ENCODE peak calls at places on chromosomes 2 and 18, in seven cellular contexts. I, J, O, H, G, R and B are unnamed samples.

GRCh38 chr2:216202602-216203250 is 93.6 kb downstream of the XRCC5 start:
- DNase-seq in I (no peak), J (no peak), O (peak), H (no peak), G (no peak), R (no peak), B (no peak)

GRCh38 chr2:85736456-85737355 is 17.1 kb upstream of the ATOH8 start:
- DNase-seq in I (no peak), J (no peak), O (no peak), H (no peak), G (no peak), R (no peak), B (no peak)

GRCh38 chr2:189552334-189552990 is 28.1 kb downstream of the SLC40A1 start:
- DNase-seq in I (no peak), J (no peak), O (peak), H (no peak), G (no peak), R (no peak), B (peak)

GRCh38 chr18:74534150-74534969 is at the start of gene CNDP1:
- DNase-seq in I (peak), J (no peak), O (no peak), H (no peak), G (no peak), R (no peak), B (no peak)

GRCh38 chr2:240637901-240638175 is 12.6 kb downstream of the GPR35 start:
- DNase-seq in I (no peak), J (no peak), O (no peak), H (no peak), G (no peak), R (no peak), B (no peak)

GRCh38 chr2:188415754-188416083 is 124.0 kb downstream of the GULP1 start:
- DNase-seq in I (no peak), J (no peak), O (no peak), H (no peak), G (no peak), R (no peak), B (no peak)

GRCh38 chr2:40658917-40659316 is 207.0 kb upstream of the SLC8A1 start:
- DNase-seq in I (no peak), J (no peak), O (no peak), H (no peak), G (no peak), R (no peak), B (peak)

GRCh38 chr2:48601349-48601748 is 16.3 kb upstream of the GTF2A1L start:
- DNase-seq in I (peak), J (no peak), O (peak), H (peak), G (no peak), R (no peak), B (no peak)

GRCh38 chr2:101473581-101473910 is 1.4 kb downstream of the RFX8 start:
- DNase-seq in I (no peak), J (no peak), O (no peak), H (no peak), G (no peak), R (no peak), B (peak)

GRCh38 chr2:51953931-51954330 is 922.0 kb upstream of the NRXN1 start:
- DNase-seq in I (no peak), J (no peak), O (no peak), H (no peak), G (no peak), R (no peak), B (no peak)

GRCh38 chr18:2906522-2907458 is 60.0 kb downstream of the EMILIN2 start:
- DNase-seq in I (peak), J (peak), O (peak), H (no peak), G (no peak), R (no peak), B (peak)

GRCh38 chr2:66897676-66898280 is 462.9 kb downstream of the MEIS1 start:
- DNase-seq in I (no peak), J (no peak), O (no peak), H (no peak), G (no peak), R (no peak), B (no peak)

GRCh38 chr18:11995445-11996189 is 14.3 kb downstream of the IMPA2 start:
- DNase-seq in I (peak), J (peak), O (peak), H (peak), G (no peak), R (no peak), B (peak)

GRCh38 chr2:121211251-121211650 is 73.8 kb downstream of the TFCP2L1 start:
- DNase-seq in I (no peak), J (peak), O (no peak), H (no peak), G (no peak), R (no peak), B (no peak)

GRCh38 chr2:126915903-126916302 is 17.2 kb downstream of the TEX51 start:
- DNase-seq in I (no peak), J (no peak), O (no peak), H (no peak), G (no peak), R (no peak), B (no peak)

GRCh38 chr2:191693778-191694177 is 15.8 kb downstream of the NABP1 start:
- DNase-seq in I (no peak), J (no peak), O (no peak), H (no peak), G (no peak), R (no peak), B (no peak)

GRCh38 chr2:199160677-199161465 is 296.9 kb downstream of the SATB2 start:
- DNase-seq in I (no peak), J (no peak), O (peak), H (no peak), G (no peak), R (no peak), B (peak)

GRCh38 chr2:236209996-236210395 is 41.8 kb upstream of the GBX2 start:
- DNase-seq in I (no peak), J (no peak), O (no peak), H (no peak), G (no peak), R (no peak), B (no peak)

GRCh38 chr2:27095745-27096651 is 9.4 kb downstream of the KHK start:
- DNase-seq in I (peak), J (peak), O (peak), H (no peak), G (no peak), R (no peak), B (peak)

GRCh38 chr2:234677758-234678538 is 181.1 kb upstream of the ARL4C start:
- DNase-seq in I (no peak), J (no peak), O (peak), H (no peak), G (no peak), R (no peak), B (no peak)

GRCh38 chr18:13379062-13379800 is 160.7 kb downstream of the LDLRAD4 start:
- DNase-seq in I (no peak), J (no peak), O (no peak), H (no peak), G (no peak), R (no peak), B (no peak)

GRCh38 chr2:19559596-19560240 is 201.3 kb upstream of the OSR1 start:
- DNase-seq in I (no peak), J (no peak), O (no peak), H (no peak), G (no peak), R (no peak), B (no peak)

GRCh38 chr18:42192251-42193248 is 237.5 kb downstream of the PIK3C3 start:
- DNase-seq in I (no peak), J (peak), O (peak), H (no peak), G (no peak), R (no peak), B (no peak)

GRCh38 chr2:68807821-68808266 is 63.4 kb downstream of the BMP10 start:
- DNase-seq in I (no peak), J (no peak), O (no peak), H (no peak), G (no peak), R (no peak), B (peak)

GRCh38 chr2:102126660-102127059 is 15.9 kb upstream of the IL1R1 start:
- DNase-seq in I (no peak), J (no peak), O (no peak), H (no peak), G (no peak), R (no peak), B (no peak)

GRCh38 chr18:45066868-45067267 is 386.2 kb downstream of the SETBP1 start:
- DNase-seq in I (peak), J (no peak), O (no peak), H (no peak), G (no peak), R (peak), B (no peak)

GRCh38 chr18:49457616-49458015 is 2.8 kb downstream of the DYM start:
- DNase-seq in I (no peak), J (no peak), O (no peak), H (no peak), G (no peak), R (no peak), B (no peak)

GRCh38 chr2:239727776-239728600 is 297.2 kb downstream of the NDUFA10 start:
- DNase-seq in I (no peak), J (no peak), O (no peak), H (no peak), G (no peak), R (no peak), B (no peak)

GRCh38 chr2:112147796-112148195 is 9.6 kb downstream of the FBLN7 start:
- DNase-seq in I (no peak), J (no peak), O (no peak), H (no peak), G (no peak), R (no peak), B (no peak)

GRCh38 chr18:39455300-39455699 is 1889.7 kb upstream of the CELF4 start:
- DNase-seq in I (no peak), J (no peak), O (peak), H (no peak), G (no peak), R (no peak), B (peak)

GRCh38 chr2:2855297-2855696 is 522.3 kb downstream of the EIPR1 start:
- DNase-seq in I (no peak), J (no peak), O (no peak), H (no peak), G (no peak), R (no peak), B (no peak)

GRCh38 chr18:48949051-48949605 is 1.6 kb downstream of the SMAD7 start:
- DNase-seq in I (no peak), J (no peak), O (no peak), H (no peak), G (no peak), R (no peak), B (peak)

GRCh38 chr2:28751956-28752607 is 452 bp downstream of the PPP1CB start:
- DNase-seq in I (peak), J (peak), O (no peak), H (no peak), G (no peak), R (no peak), B (no peak)

GRCh38 chr2:147829106-147829505 is 15.7 kb upstream of the ACVR2A start:
- DNase-seq in I (peak), J (no peak), O (no peak), H (peak), G (no peak), R (no peak), B (peak)

GRCh38 chr2:39604875-39605274 is 60.8 kb upstream of the TMEM178A start:
- DNase-seq in I (no peak), J (no peak), O (no peak), H (no peak), G (no peak), R (no peak), B (no peak)

GRCh38 chr2:239952251-239952650 is 72.9 kb downstream of the NDUFA10 start:
- DNase-seq in I (no peak), J (no peak), O (no peak), H (no peak), G (no peak), R (no peak), B (no peak)

GRCh38 chr18:51666717-51667320 is 469.3 kb upstream of the MEX3C start:
- DNase-seq in I (no peak), J (peak), O (no peak), H (no peak), G (no peak), R (no peak), B (no peak)

GRCh38 chr18:5434425-5434824 is 109.4 kb downstream of the EPB41L3 start:
- DNase-seq in I (no peak), J (no peak), O (no peak), H (no peak), G (no peak), R (no peak), B (no peak)

GRCh38 chr18:59562751-59563150 is 134.5 kb downstream of the CCBE1 start:
- DNase-seq in I (no peak), J (no peak), O (no peak), H (no peak), G (no peak), R (no peak), B (no peak)
- TF ChIP-seq MAX in I (no peak), J (no peak), O (no peak), H (no peak), G (no peak), R (no peak), B (no peak)

GRCh38 chr18:63185979-63186378 is 133.6 kb downstream of the BCL2 start:
- DNase-seq in I (no peak), J (no peak), O (no peak), H (no peak), G (no peak), R (no peak), B (no peak)

GRCh38 chr18:63189041-63189440 is 130.5 kb downstream of the BCL2 start:
- DNase-seq in I (no peak), J (no peak), O (no peak), H (no peak), G (no peak), R (no peak), B (no peak)

GRCh38 chr18:63188063-63188462 is 131.5 kb downstream of the BCL2 start:
- DNase-seq in I (no peak), J (no peak), O (no peak), H (no peak), G (no peak), R (no peak), B (no peak)

GRCh38 chr18:63186520-63186919 is 133.0 kb downstream of the BCL2 start:
- DNase-seq in I (no peak), J (no peak), O (no peak), H (no peak), G (no peak), R (no peak), B (no peak)

DNA sequence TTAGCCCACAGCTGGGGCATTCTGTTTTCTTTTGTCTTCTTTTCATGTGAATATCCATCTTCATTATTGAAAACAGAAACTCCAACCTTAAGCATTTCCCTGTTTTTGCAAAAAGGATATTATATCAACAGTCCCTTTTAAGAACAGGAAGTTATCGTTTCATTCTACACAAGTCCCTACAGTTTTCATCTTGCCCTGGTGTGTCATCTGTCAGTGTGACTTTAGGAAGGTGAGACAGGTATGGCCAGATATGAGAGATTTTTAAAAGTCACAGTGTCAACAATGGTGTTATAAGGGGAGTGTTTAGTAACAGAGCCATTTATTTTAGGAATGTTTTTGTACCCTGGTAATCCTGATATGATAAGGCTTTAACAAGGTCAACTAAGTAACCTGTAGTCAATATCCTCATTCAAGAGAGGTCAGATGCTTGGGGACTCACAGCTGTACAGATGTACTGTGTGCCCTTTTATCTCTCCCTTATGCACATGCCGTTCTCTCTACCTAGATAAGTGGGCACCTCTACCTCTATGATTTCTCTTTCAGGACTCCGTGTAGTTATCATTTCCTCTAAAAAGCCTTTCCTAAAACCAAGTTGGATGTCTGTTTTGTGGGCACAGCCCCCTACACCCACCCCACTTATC is 132.5 kb downstream of the BCL2 start:
- DNase-seq in I (no peak), J (no peak), O (no peak), H (no peak), G (no peak), R (no peak), B (no peak)
- H3K9ac ChIP-seq in I (no peak), J (no peak), O (no peak), H (no peak), G (no peak), R (no peak), B (no peak)

DNA sequence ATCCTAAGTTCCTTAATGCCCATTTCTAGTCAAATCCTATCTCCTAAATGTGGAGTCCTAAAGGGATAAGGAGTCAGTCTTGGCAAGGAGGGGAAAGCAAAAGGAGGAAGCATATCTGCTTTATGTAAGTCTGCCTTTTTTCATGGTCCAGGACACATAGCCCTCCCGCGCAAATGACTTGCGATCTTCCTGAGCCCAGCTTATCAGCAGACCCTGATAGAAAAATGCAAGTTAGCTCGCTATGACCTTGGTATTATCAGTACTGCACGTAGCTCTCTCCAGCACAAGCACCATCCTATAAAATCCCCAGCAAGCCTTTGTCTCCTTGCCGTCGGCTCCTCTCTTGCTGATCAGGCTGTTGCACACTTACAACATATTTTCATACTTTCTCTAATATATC is 281.4 kb upstream of the KCNH7 start:
- DNase-seq in I (no peak), J (no peak), O (no peak), H (no peak), G (no peak), R (no peak), B (no peak)
- TF ChIP-seq MAX in I (no peak), J (no peak), O (no peak), H (no peak), G (no peak), R (no peak), B (no peak)

GRCh38 chr2:33343387-33343895 is 133.0 kb upstream of the RASGRP3 start:
- DNase-seq in I (no peak), J (no peak), O (no peak), H (no peak), G (no peak), R (no peak), B (no peak)
- H3K9ac ChIP-seq in I (no peak), J (no peak), O (no peak), H (no peak), G (no peak), R (no peak), B (no peak)

DNA sequence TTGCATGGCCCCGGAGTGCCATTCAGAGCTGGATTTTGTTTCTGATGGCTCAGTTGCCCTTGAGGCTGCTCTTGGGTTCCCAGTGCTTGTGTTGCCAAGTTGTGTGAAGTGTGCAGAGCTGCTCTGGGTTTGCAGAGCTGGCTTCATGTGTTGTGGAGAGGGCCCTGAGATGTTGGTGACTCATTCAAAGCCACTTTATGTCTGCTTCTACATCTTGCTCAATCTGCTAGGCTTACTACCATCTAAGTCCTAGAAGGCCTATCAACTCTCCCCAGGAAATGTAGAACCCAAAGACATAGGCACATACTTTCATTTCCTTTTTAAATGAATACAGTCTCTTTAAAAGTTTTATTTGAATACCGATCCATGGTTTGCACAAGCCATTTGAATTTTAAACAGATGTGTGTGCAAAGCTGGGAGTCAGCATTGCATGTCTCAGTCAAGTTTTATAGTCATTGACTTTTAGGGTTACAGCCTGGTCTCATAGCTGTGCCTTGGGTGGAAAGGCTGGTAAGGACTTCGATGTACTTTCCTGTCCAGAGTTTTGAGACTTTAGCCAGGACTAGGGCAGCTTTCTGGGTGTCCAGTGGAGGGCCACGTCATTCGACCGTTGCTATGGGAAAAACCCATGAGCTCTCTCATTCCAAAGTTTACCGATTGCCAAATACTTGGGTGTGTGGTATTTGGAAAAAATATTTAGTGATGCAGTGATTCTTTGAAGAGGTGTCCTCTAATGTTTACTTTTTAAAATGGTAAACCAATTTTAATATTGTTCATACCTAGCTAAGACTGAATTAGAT is 105.0 kb downstream of the LTBP1 start:
- DNase-seq in I (no peak), J (no peak), O (peak), H (no peak), G (no peak), R (no peak), B (no peak)
- TF ChIP-seq MAX in I (no peak), J (no peak), O (no peak), H (no peak), G (no peak), R (no peak), B (no peak)

GRCh38 chr2:173210270-173211196 is 134.9 kb downstream of the MAP3K20 start:
- DNase-seq in I (peak), J (peak), O (peak), H (peak), G (no peak), R (peak), B (peak)
- H3K9ac ChIP-seq in I (no peak), J (no peak), O (no peak), H (no peak), G (no peak), R (no peak), B (no peak)

GRCh38 chr2:16070648-16070971 is 130.3 kb downstream of the MYCN start:
- DNase-seq in I (no peak), J (no peak), O (no peak), H (no peak), G (no peak), R (no peak), B (no peak)

GRCh38 chr2:16072638-16073290 is 132.4 kb downstream of the MYCN start:
- DNase-seq in I (no peak), J (no peak), O (no peak), H (no peak), G (no peak), R (no peak), B (no peak)

GRCh38 chr2:16071039-16071864 is 130.9 kb downstream of the MYCN start:
- DNase-seq in I (no peak), J (no peak), O (no peak), H (no peak), G (no peak), R (no peak), B (no peak)

GRCh38 chr2:16073471-16073870 is 133.1 kb downstream of the MYCN start:
- DNase-seq in I (no peak), J (no peak), O (no peak), H (no peak), G (no peak), R (no peak), B (no peak)

GRCh38 chr2:16071865-16072637 is 131.7 kb downstream of the MYCN start:
- DNase-seq in I (no peak), J (no peak), O (no peak), H (no peak), G (no peak), R (no peak), B (no peak)
- TF ChIP-seq MAX in I (no peak), J (no peak), O (no peak), H (no peak), G (no peak), R (no peak), B (no peak)